ENCODE peak calls at places on chromosomes 12 and 14, in eight cellular contexts. L, C, X, J, R, D, G and E are unnamed samples.

GRCh38 chr14:20684662-20685456 is 499 bp downstream of the RNASE4 start:
- DNase-seq in L (peak), D (peak), G (no peak), J (peak), X (peak), C (no peak), R (no peak), E (peak)

GRCh38 chr14:91380116-91380515 is 37.5 kb downstream of the CCDC88C start:
- DNase-seq in G (no peak), X (no peak), L (no peak), J (no peak), D (no peak), C (no peak), R (no peak), E (no peak)

GRCh38 chr12:19946549-19946948 is 421.8 kb upstream of the PDE3A start:
- DNase-seq in C (peak), J (no peak), R (no peak), G (no peak), D (no peak), L (peak), X (peak), E (no peak)

GRCh38 chr14:97380539-97380941 is 583.4 kb downstream of the VRK1 start:
- DNase-seq in L (no peak), X (no peak), J (no peak), C (no peak), R (no peak), D (peak), G (no peak), E (no peak)

GRCh38 chr14:24913026-24913425 is 136.9 kb downstream of the STXBP6 start:
- DNase-seq in D (no peak), J (no peak), G (no peak), R (no peak), X (no peak), L (no peak), C (no peak), E (no peak)

GRCh38 chr12:111788178-111788654 is 21.5 kb downstream of the ALDH2 start:
- DNase-seq in J (peak), C (no peak), X (no peak), G (no peak), L (no peak), D (no peak), R (no peak), E (peak)

GRCh38 chr14:22088614-22089359 is 415.2 kb upstream of the OR4E1 start:
- DNase-seq in R (no peak), C (no peak), X (peak), J (no peak), D (no peak), L (no peak), G (no peak), E (no peak)

GRCh38 chr12:46067062-46067461 is 76.7 kb upstream of the SCAF11 start:
- DNase-seq in G (no peak), D (no peak), R (no peak), X (no peak), J (no peak), C (no peak), L (no peak), E (no peak)

GRCh38 chr12:42056130-42056529 is 88.5 kb downstream of the GXYLT1 start:
- DNase-seq in X (no peak), J (no peak), D (no peak), C (no peak), R (no peak), G (no peak), L (no peak), E (no peak)

GRCh38 chr12:104738371-104738710 is 219.7 kb downstream of the SLC41A2 start:
- DNase-seq in R (no peak), D (no peak), C (no peak), J (no peak), L (no peak), X (no peak), G (no peak), E (no peak)

GRCh38 chr14:102479777-102480176 is 29.8 kb downstream of the ANKRD9 start:
- DNase-seq in R (no peak), D (no peak), X (no peak), G (no peak), C (no peak), L (peak), J (peak), E (peak)

GRCh38 chr12:116346222-116346621 is 68.7 kb upstream of the MED13L start:
- DNase-seq in J (peak), L (no peak), X (no peak), D (peak), G (no peak), R (no peak), C (no peak), E (peak)

GRCh38 chr12:27555928-27556778 is 32.1 kb downstream of the PPFIBP1 start:
- DNase-seq in D (no peak), L (no peak), R (no peak), X (no peak), C (no peak), J (no peak), G (no peak), E (no peak)

GRCh38 chr12:110937104-110937641 is 16.8 kb upstream of the MYL2 start:
- DNase-seq in G (no peak), C (peak), X (peak), J (peak), L (peak), R (peak), D (peak), E (peak)

GRCh38 chr12:94149781-94150482 is 1.6 kb downstream of the PLXNC1 start:
- DNase-seq in G (no peak), C (no peak), D (peak), R (no peak), J (peak), X (no peak), L (no peak), E (peak)

GRCh38 chr14:55133416-55133815 is 4.4 kb downstream of the LGALS3 start:
- DNase-seq in J (no peak), D (no peak), L (no peak), C (peak), X (peak), R (no peak), G (no peak), E (peak)

GRCh38 chr12:54759751-54760150 is 94.6 kb upstream of the MUCL1 start:
- DNase-seq in D (peak), R (no peak), L (peak), X (peak), G (no peak), J (no peak), C (peak), E (no peak)

GRCh38 chr12:51972849-51973273 is 21.4 kb downstream of the ACVR1B start:
- DNase-seq in G (peak), L (no peak), C (no peak), J (no peak), D (peak), X (no peak), R (peak), E (no peak)

GRCh38 chr14:73749706-73750105 is 35.5 kb upstream of the PNMA1 start:
- DNase-seq in J (no peak), C (no peak), G (no peak), D (no peak), R (no peak), X (no peak), L (no peak), E (no peak)